ENCODE peak calls at places on chromosomes 5 and 9, in four cellular contexts. B, I, T and L are unnamed samples.

GRCh38 chr5:34603378-34603777 is 52.8 kb upstream of the RAI14 start:
- DNase-seq in B (no peak), T (no peak), I (peak; percentile 48), L (no peak)

GRCh38 chr9:6646028-6646636 is 603 bp upstream of the GLDC start:
- DNase-seq in B (no peak), I (no peak), T (no peak), L (no peak)

GRCh38 chr5:1831677-1832313 is 30.6 kb downstream of the NDUFS6 start:
- DNase-seq in I (peak; percentile 38), B (no peak), T (no peak), L (no peak)

GRCh38 chr5:40986666-40987065 is 77.4 kb downstream of the C7 start:
- DNase-seq in B (no peak), T (no peak), I (no peak), L (no peak)

GRCh38 chr5:154648706-154649105 is 106.5 kb upstream of the LARP1 start:
- DNase-seq in B (no peak), T (no peak), I (peak; percentile 58), L (no peak)

GRCh38 chr5:94433393-94434149 is 184.8 kb downstream of the KIAA0825 start:
- DNase-seq in I (peak; percentile 94), B (peak; percentile 32), T (no peak), L (no peak)

GRCh38 chr5:141915881-141916336 is 7.8 kb upstream of the DELE1 start:
- DNase-seq in I (no peak), B (no peak), T (no peak), L (no peak)

GRCh38 chr5:123543438-123543837 is 31.5 kb downstream of the CSNK1G3 start:
- DNase-seq in I (no peak), T (no peak), B (no peak), L (no peak)